ENCODE peak calls at places on chromosomes 13 and 19, in seven cellular contexts. L is Caco-2; I is activated naive CD8-positive, alpha-beta T cell treated with anti-CD3 and anti-CD28 coated beads for 36 hours; P is COR-L47; E is stimulated activated CD4-positive, alpha-beta T cell treated with anti-CD3 and anti-CD28 coated beads, Interleukin-2, amount 100 ng/mL, for 48 hours; M is breast epithelium; R is smooth muscle cell of the brain vasculature. U is an unnamed sample.

GRCh38 chr13:27024781-27025492 is 146.7 kb downstream of the USP12 start:
- DNase-seq in M (no peak), I (no peak), P (no peak), L (no peak), E (no peak), R (no peak), U (no peak)

GRCh38 chr19:49983645-49984229 is 22.8 kb upstream of the SIGLEC11 start:
- DNase-seq in I (peak; percentile 70), R (no peak), L (peak; percentile 78), E (peak; percentile 84), P (peak; percentile 47), M (peak; percentile 24), U (peak; percentile 62)

GRCh38 chr19:6417713-6418561 is 6.7 kb downstream of the KHSRP start:
- DNase-seq in P (no peak), E (no peak), M (no peak), R (no peak), L (peak; percentile 59), I (no peak), U (no peak)

GRCh38 chr13:106867249-106867648 is 299.3 kb upstream of the ARGLU1 start:
- DNase-seq in L (no peak), M (no peak), P (no peak), E (no peak), I (no peak), R (no peak), U (no peak)

GRCh38 chr19:55147408-55148251 is 1.4 kb downstream of the TNNT1 start:
- DNase-seq in L (peak; percentile 24), P (no peak), R (no peak), M (no peak), I (no peak), E (no peak), U (no peak)

GRCh38 chr19:56476671-56477428 is at the start of gene ZNF667:
- DNase-seq in L (no peak), E (peak; percentile 0), M (no peak), I (peak; percentile 65), R (no peak), P (no peak), U (no peak)

GRCh38 chr13:51151463-51151862 is 40.4 kb upstream of the C13orf42 start:
- DNase-seq in E (no peak), M (no peak), I (no peak), L (no peak), P (no peak), R (no peak), U (no peak)

GRCh38 chr19:5652261-5652660 is 28.1 kb downstream of the MICOS13 start:
- DNase-seq in L (no peak), P (no peak), R (no peak), E (no peak), M (no peak), I (no peak), U (no peak)

U was measured in Jurkat, Clone E6-1.